ENCODE peak calls at places on chromosomes 6 and 20, in seven cellular contexts. J is glutamatergic neuron, Y is mucosa of descending colon, V is GM13977, S is WTC11, M is H9, U is B cell. K is an unnamed sample.

GRCh38 chr6:122652431-122652830 is 42.2 kb downstream of the PKIB start:
- DNase-seq in J (no peak), Y (no peak), V (no peak), S (no peak), M (no peak), U (no peak), K (no peak)

GRCh38 chr20:62087227-62087626 is 21.5 kb upstream of the TAF4 start:
- DNase-seq in J (no peak), Y (no peak), V (no peak), S (no peak), M (no peak), U (no peak), K (no peak)

GRCh38 chr20:10731190-10731955 is 57.6 kb upstream of the JAG1 start:
- DNase-seq in J (no peak), Y (no peak), V (no peak), S (no peak), M (no peak), U (no peak), K (no peak)

GRCh38 chr6:151430886-151431285 is 21.0 kb downstream of the RMND1 start:
- DNase-seq in J (no peak), Y (no peak), V (no peak), S (no peak), M (no peak), U (no peak), K (no peak)

GRCh38 chr20:63696628-63697356 is at the start of gene TNFRSF6B:
- DNase-seq in J (no peak), Y (peak), V (no peak), S (no peak), M (no peak), U (peak), K (peak)

GRCh38 chr20:62984666-62985065 is 22.1 kb downstream of the BHLHE23 start:
- DNase-seq in J (peak), Y (no peak), V (no peak), S (no peak), M (no peak), U (no peak), K (no peak)

GRCh38 chr6:227812-228338 is 64.4 kb upstream of the DUSP22 start:
- DNase-seq in J (no peak), Y (no peak), V (peak), S (no peak), M (no peak), U (no peak), K (no peak)

GRCh38 chr6:30500421-30501069 is 11.2 kb downstream of the HLA-E start:
- DNase-seq in J (no peak), Y (no peak), V (no peak), S (no peak), M (no peak), U (no peak), K (no peak)

GRCh38 chr6:66965227-66965626 is 1258.2 kb upstream of the EYS start:
- DNase-seq in J (no peak), Y (no peak), V (no peak), S (no peak), M (no peak), U (no peak), K (no peak)

GRCh38 chr6:20056350-20056992 is 155.8 kb downstream of the MBOAT1 start:
- DNase-seq in J (no peak), Y (no peak), V (peak), S (no peak), M (no peak), U (no peak), K (peak)

GRCh38 chr20:25057234-25058050 is 497 bp downstream of the ACSS1 start:
- DNase-seq in J (peak), Y (peak), V (peak), S (peak), M (no peak), U (peak), K (peak)

GRCh38 chr20:15564981-15565380 is 1008.3 kb downstream of the KIF16B start:
- DNase-seq in J (no peak), Y (no peak), V (no peak), S (no peak), M (no peak), U (peak), K (no peak)

GRCh38 chr6:74091133-74091793 is 395.3 kb downstream of the CD109 start:
- DNase-seq in J (no peak), Y (no peak), V (peak), S (no peak), M (no peak), U (no peak), K (peak)

GRCh38 chr6:132931937-132932336 is 117.6 kb downstream of the RPS12 start:
- DNase-seq in J (no peak), Y (no peak), V (no peak), S (no peak), M (no peak), U (no peak), K (no peak)

GRCh38 chr20:1657556-1658334 is at the start of gene SIRPG:
- DNase-seq in J (no peak), Y (no peak), V (no peak), S (no peak), M (no peak), U (no peak), K (no peak)

DNA sequence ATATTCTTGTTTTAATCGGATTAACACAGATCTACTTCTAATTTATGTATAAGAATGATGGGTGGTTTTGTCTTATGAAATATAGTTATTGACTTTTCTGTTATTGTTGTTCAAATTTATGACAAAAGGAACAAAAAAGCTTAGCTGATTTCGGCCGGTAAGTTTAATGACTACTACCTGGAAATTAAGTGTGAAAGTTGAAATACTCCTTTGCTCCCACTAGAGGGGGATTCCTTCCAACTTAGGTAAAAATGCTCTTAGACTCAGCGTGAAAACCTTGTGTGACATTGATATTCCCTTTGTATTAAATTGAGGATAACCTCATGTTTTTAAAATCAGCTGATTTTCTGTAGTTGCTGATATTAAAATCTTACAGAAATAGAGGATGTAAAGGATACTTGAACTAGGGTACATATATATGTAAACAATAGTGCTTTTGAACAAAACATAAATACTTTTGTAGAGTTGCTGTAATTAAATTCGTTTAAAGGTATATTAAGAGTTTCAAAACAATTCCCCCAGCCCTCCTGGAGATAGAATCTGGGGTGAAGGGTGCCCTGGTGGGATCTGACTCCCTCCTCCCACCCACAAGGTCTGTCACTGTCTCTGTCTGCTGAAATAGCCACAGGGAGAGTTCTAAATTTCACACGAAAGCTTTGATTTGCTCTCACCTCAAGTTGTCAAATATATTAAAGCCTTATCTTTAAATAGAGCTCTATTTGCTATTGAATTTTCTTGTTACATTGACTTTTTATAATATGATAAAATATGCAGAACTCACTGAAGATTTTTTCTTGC is 257.5 kb downstream of the ARID1B start:
- DNase-seq in J (no peak), Y (no peak), V (peak), S (no peak), M (no peak), U (peak), K (no peak)
- TF ChIP-seq CTCF in J (peak), Y (peak), V (peak), S (peak), M (peak), U (peak), K (peak)

GRCh38 chr6:43780891-43781571 is 11.0 kb downstream of the VEGFA start:
- DNase-seq in J (no peak), Y (no peak), V (no peak), S (no peak), M (no peak), U (no peak), K (no peak)

GRCh38 chr6:43780293-43780692 is 10.3 kb downstream of the VEGFA start:
- DNase-seq in J (no peak), Y (no peak), V (no peak), S (no peak), M (no peak), U (no peak), K (no peak)

GRCh38 chr6:43778131-43778857 is 8.3 kb downstream of the VEGFA start:
- DNase-seq in J (no peak), Y (peak), V (no peak), S (no peak), M (no peak), U (no peak), K (no peak)

GRCh38 chr6:43778976-43779863 is 9.2 kb downstream of the VEGFA start:
- DNase-seq in J (no peak), Y (no peak), V (no peak), S (no peak), M (no peak), U (no peak), K (no peak)

GRCh38 chr6:43779864-43780260 is 9.9 kb downstream of the VEGFA start:
- DNase-seq in J (no peak), Y (no peak), V (no peak), S (no peak), M (no peak), U (no peak), K (no peak)
- TF ChIP-seq CTCF in J (no peak), Y (no peak), V (no peak), S (no peak), M (no peak), U (no peak), K (no peak)

GRCh38 chr6:87391334-87391733 is 16.4 kb upstream of the CFAP206 start:
- DNase-seq in J (peak), Y (no peak), V (peak), S (peak), M (peak), U (no peak), K (peak)
- TF ChIP-seq CTCF in J (peak), Y (peak), V (peak), S (peak), M (peak), U (no peak), K (peak)

GRCh38 chr6:116084284-116084683 is 16.4 kb upstream of the NT5DC1 start:
- DNase-seq in J (no peak), Y (no peak), V (no peak), S (no peak), M (no peak), U (no peak), K (no peak)
- TF ChIP-seq CTCF in J (no peak), Y (no peak), V (no peak), S (no peak), M (no peak), U (no peak), K (no peak)

GRCh38 chr6:108621117-108621516 is 60.4 kb downstream of the FOXO3 start:
- DNase-seq in J (no peak), Y (no peak), V (no peak), S (no peak), M (no peak), U (no peak), K (no peak)
- TF ChIP-seq CTCF in J (no peak), Y (no peak), V (no peak), S (no peak), M (no peak), U (no peak), K (no peak)

DNA sequence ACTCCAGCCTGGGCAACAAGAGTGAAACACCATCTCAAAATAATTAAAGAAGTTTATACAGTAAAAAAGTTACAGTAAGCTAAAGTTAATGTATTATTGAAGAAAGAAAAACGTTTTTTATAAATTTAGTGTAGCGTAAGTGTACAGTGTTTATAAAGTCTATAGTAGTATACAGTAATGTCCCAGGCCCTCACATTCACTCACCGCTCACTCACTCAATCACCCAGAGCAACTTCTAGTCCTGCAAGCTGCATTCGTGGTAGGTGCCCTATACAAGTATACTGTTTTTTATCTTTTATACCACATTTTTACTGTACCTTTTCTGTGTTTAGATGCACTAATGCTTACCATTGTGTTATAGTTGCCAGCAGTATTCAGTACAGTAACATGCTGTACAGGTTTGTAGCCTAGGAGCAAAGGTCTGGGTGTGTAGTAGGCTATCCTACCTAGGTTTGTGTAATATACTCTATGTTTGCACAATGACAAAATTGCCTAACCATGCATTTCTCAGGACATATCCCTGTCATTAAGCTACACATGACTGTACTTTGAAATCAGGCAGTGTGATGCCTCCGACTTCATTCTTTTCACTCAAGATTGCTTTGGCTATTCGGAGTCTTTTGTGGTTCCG is 16.7 kb downstream of the MGME1 start:
- DNase-seq in J (no peak), Y (no peak), V (no peak), S (no peak), M (no peak), U (no peak), K (no peak)
- TF ChIP-seq CTCF in J (no peak), Y (no peak), V (no peak), S (no peak), M (no peak), U (no peak), K (no peak)

DNA sequence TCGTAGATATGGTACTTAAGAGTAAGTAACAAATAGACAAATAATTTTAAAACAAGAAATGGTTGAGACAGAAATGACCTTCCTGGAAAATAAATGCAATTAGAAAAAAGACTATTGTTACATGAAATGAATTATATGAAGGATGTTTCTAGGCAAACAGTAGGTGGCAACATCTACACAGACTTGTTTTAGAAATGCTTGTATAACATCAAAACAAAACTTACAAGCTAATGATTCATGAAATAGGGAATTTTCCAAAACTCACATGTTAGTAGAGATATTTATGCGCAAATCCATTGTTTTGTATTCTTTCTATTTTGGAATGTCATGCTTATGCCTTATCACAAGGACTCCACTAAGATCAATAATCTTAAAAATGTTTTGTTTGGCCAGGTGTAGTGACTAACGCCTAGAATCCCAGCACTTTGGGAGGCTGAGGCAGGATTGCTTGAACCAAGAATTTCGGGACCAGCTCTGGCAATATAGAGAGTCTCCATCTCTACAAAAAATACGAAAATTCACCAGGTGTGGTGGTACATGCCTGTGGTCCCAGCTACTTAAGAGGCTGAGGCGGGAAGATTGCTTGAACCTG is 32.3 kb upstream of the LGSN start:
- DNase-seq in J (no peak), Y (no peak), V (peak), S (no peak), M (no peak), U (no peak), K (no peak)
- TF ChIP-seq CTCF in J (no peak), Y (no peak), V (peak), S (no peak), M (peak), U (peak), K (no peak)

GRCh38 chr6:26021350-26022165 is 59.0 kb downstream of the TRIM38 start:
- DNase-seq in J (peak), Y (peak), V (peak), S (peak), M (peak), U (peak), K (peak)
- TF ChIP-seq CTCF in J (no peak), Y (no peak), V (no peak), S (no peak), M (no peak), U (no peak), K (no peak)

DNA sequence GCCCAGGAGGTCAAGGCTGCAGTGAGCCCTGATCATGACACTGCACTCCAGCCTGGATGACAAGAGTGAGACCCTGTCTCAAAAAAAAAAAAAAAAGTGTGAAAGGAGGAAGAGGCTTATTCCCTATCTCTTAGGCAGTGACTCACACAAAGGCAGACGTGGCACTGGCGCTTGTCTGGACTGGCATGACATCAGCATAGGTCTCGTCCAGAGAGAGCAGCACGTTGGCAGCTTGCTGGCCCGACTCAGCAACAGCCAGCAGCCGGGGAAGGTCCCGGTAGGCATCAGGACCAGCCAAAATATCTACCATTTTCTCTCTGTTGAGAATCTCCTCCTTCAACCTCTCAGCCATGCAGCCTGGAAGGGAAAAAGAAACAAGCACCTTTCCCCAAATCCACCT is 14.1 kb downstream of the CDK5RAP1 start:
- DNase-seq in J (no peak), Y (no peak), V (no peak), S (no peak), M (no peak), U (no peak), K (no peak)
- TF ChIP-seq CTCF in J (no peak), Y (no peak), V (no peak), S (no peak), M (no peak), U (no peak), K (no peak)

K was measured in nephron progenitor cell.